ENCODE peak calls at places on chromosomes 12 and 14, in nine cellular contexts. X is HCT116, D is A549, Y is GM23338, O is HepG2, K is GM12878, N is SK-N-SH, F is K562, L is Panc1. R is an unnamed sample.

GRCh38 chr12:32512910-32513309 is 113.6 kb downstream of the FGD4 start:
- DNase-seq in L (no peak), X (no peak), O (no peak), N (no peak), Y (no peak), F (no peak), D (no peak), K (no peak), R (no peak)

GRCh38 chr14:103510311-103511021 is 12.2 kb downstream of the CKB start:
- DNase-seq in L (no peak), X (no peak), Y (peak), D (no peak), K (no peak), N (no peak), O (no peak), F (no peak), R (no peak)

GRCh38 chr14:106069786-106070185 is 543.4 kb downstream of the TMEM121 start:
- DNase-seq in L (no peak), O (no peak), X (no peak), D (no peak), Y (no peak), K (no peak), F (no peak), N (no peak), R (no peak)

GRCh38 chr12:51417826-51418225 is 6.8 kb upstream of the SLC4A8 start:
- DNase-seq in O (no peak), K (no peak), D (no peak), Y (no peak), X (no peak), F (no peak), N (no peak), L (no peak), R (no peak)

GRCh38 chr14:53365516-53366130 is 212.5 kb upstream of the DDHD1 start:
- DNase-seq in O (no peak), D (no peak), X (no peak), Y (no peak), N (no peak), L (no peak), F (no peak), K (no peak), R (no peak)

GRCh38 chr12:88665051-88665450 is 84.8 kb upstream of the KITLG start:
- DNase-seq in O (no peak), N (no peak), L (no peak), K (no peak), Y (no peak), D (no peak), F (no peak), X (no peak), R (no peak)

GRCh38 chr12:58359084-58359483 is 417.7 kb downstream of the ATP23 start:
- DNase-seq in O (no peak), F (no peak), K (no peak), D (no peak), L (no peak), N (peak), Y (no peak), X (no peak), R (no peak)

GRCh38 chr14:104448321-104448720 is 131.2 kb upstream of the C14orf180 start:
- DNase-seq in N (no peak), D (no peak), O (no peak), K (no peak), X (no peak), F (no peak), Y (no peak), L (no peak), R (no peak)

GRCh38 chr14:103185051-103186027 is 62.1 kb downstream of the TNFAIP2 start:
- DNase-seq in D (peak), L (peak), X (peak), K (no peak), N (peak), F (peak), O (peak), Y (peak), R (no peak)

GRCh38 chr14:69259531-69260245 is at the start of gene GALNT16:
- DNase-seq in K (no peak), X (no peak), Y (peak), N (peak), O (no peak), L (no peak), D (peak), F (no peak), R (no peak)

GRCh38 chr12:32697445-32697844 is 18.3 kb downstream of the DNM1L start:
- DNase-seq in K (no peak), F (no peak), X (no peak), O (no peak), D (no peak), N (no peak), Y (no peak), L (no peak), R (no peak)

GRCh38 chr12:106123551-106123991 is 15.2 kb downstream of the NUAK1 start:
- DNase-seq in X (no peak), O (no peak), L (no peak), D (peak), Y (no peak), N (no peak), K (no peak), F (no peak), R (no peak)

GRCh38 chr14:51369814-51370213 is 129.8 kb downstream of the TMX1 start:
- DNase-seq in F (peak), N (no peak), Y (peak), D (peak), L (no peak), X (peak), K (no peak), O (no peak), R (peak)

GRCh38 chr12:106246891-106247730 is 709 bp downstream of the CKAP4 start:
- DNase-seq in X (no peak), D (peak), L (no peak), K (no peak), O (no peak), F (peak), Y (peak), N (peak), R (peak)

GRCh38 chr12:123045678-123046077 is 65.2 kb downstream of the ARL6IP4 start:
- DNase-seq in L (no peak), O (no peak), K (no peak), X (no peak), Y (no peak), D (no peak), N (no peak), F (no peak), R (no peak)

GRCh38 chr12:123723765-123724164 is 11.6 kb downstream of the ATP6V0A2 start:
- DNase-seq in X (no peak), F (no peak), O (no peak), K (no peak), D (no peak), N (no peak), Y (no peak), L (no peak), R (no peak)

GRCh38 chr14:94395900-94396574 is 7.6 kb upstream of the SERPINA1 start:
- DNase-seq in O (peak), N (no peak), D (peak), Y (no peak), F (no peak), L (no peak), X (no peak), K (no peak), R (no peak)

GRCh38 chr14:55333785-55334485 is 62.7 kb downstream of the FBXO34 start:
- DNase-seq in Y (no peak), N (no peak), X (no peak), F (no peak), L (no peak), K (no peak), O (no peak), D (no peak), R (no peak)

GRCh38 chr14:55339770-55340169 is 68.5 kb downstream of the FBXO34 start:
- DNase-seq in K (no peak), F (no peak), D (no peak), Y (peak), L (no peak), O (no peak), X (no peak), N (no peak), R (no peak)

GRCh38 chr14:55336691-55337090 is 65.5 kb downstream of the FBXO34 start:
- DNase-seq in Y (no peak), N (no peak), L (no peak), K (no peak), X (no peak), D (no peak), F (no peak), O (no peak), R (no peak)

GRCh38 chr14:55332654-55333570 is 61.7 kb downstream of the FBXO34 start:
- DNase-seq in D (no peak), K (no peak), Y (no peak), F (peak), O (no peak), N (no peak), L (no peak), X (no peak), R (no peak)

DNA sequence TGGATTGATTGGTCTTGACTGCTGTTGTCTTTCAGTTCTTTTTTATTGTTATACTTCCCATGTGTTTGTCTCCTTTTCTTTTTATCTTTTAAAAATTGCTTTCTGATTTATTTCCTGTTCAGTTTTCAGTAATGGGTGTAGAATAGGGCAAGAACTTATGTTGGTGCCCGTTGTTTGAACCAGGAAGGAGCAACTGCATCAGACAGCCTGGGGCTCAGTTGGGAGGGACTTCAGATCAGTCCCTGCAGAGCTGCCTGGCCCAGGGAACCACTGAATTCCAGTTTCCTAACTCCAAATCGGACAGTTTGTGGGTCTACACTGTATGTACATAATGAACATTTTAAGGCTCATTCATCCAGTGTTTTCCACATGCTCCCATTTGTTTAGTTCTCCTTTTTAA is 64.9 kb downstream of the FBXO34 start:
- DNase-seq in K (no peak), L (no peak), Y (no peak), N (no peak), X (no peak), F (no peak), O (no peak), D (peak), R (no peak)
- TF ChIP-seq REST in K (no peak), L (no peak), Y (no peak), N (no peak), X (no peak), F (no peak), O (no peak), D (no peak), R (no peak)

GRCh38 chr12:18750087-18750486 is 12.2 kb downstream of the CAPZA3 start:
- DNase-seq in O (no peak), Y (peak), F (no peak), K (no peak), L (no peak), D (no peak), X (no peak), N (no peak), R (no peak)
- H3K27ac ChIP-seq in O (no peak), Y (no peak), F (no peak), K (no peak), L (no peak), D (no peak), X (no peak), N (peak), R (no peak)

GRCh38 chr12:94570161-94570560 is 80.2 kb downstream of the TMCC3 start:
- DNase-seq in X (peak), N (no peak), O (no peak), D (no peak), F (no peak), Y (no peak), L (no peak), K (no peak), R (no peak)
- TF ChIP-seq REST in X (no peak), N (no peak), O (no peak), D (no peak), F (no peak), Y (no peak), L (no peak), K (no peak), R (no peak)

GRCh38 chr12:110369992-110370391 is 33.5 kb downstream of the ANAPC7 start:
- DNase-seq in K (no peak), Y (no peak), X (no peak), F (no peak), L (no peak), N (no peak), D (no peak), O (no peak), R (no peak)

GRCh38 chr12:110372056-110372425 is 31.5 kb downstream of the ANAPC7 start:
- DNase-seq in X (no peak), L (no peak), O (no peak), N (no peak), D (no peak), F (no peak), K (no peak), Y (no peak), R (no peak)

GRCh38 chr12:110373025-110373876 is 30.3 kb downstream of the ANAPC7 start:
- DNase-seq in D (no peak), Y (no peak), K (no peak), F (no peak), L (no peak), O (no peak), N (no peak), X (no peak), R (no peak)

GRCh38 chr12:110370732-110371141 is 32.8 kb downstream of the ANAPC7 start:
- DNase-seq in K (no peak), N (no peak), D (no peak), O (no peak), F (no peak), L (no peak), X (no peak), Y (no peak), R (no peak)

DNA sequence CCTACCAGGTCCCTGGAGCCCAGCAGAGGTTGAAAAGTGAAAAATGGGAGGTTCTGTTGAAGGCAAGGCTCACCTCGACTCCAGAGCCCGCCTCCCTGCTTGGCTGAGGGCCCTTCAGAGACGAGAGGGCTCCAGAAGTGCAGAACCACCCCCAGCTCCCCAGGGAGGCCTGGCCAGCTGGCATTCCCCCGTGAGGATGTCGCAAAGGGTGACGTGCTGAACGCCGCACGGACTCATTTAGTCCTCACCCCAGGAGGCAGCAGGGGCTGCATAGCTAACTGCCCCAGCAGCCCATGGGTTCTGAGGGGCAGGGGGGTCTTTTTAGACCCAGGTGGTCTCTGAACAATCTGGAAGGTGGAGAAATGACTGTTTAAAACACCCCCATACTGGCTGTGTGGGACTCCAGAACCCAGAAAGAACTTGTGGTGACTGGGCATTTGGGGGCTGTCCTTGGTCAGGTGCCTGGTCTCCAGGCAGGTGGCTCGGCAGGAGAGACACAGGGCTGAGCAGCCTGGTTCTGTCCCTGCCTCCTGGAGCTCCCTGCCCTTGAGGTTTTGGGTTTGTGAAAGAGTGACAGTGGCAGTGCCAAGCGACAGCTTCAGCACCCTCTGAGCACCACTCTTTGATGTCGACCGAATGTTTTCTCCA is 32.0 kb downstream of the ANAPC7 start:
- DNase-seq in Y (no peak), L (no peak), N (no peak), D (no peak), F (no peak), K (peak), X (no peak), O (no peak), R (no peak)
- H3K27ac ChIP-seq in Y (peak), L (no peak), N (no peak), D (no peak), F (no peak), K (peak), X (no peak), O (no peak), R (no peak)

DNA sequence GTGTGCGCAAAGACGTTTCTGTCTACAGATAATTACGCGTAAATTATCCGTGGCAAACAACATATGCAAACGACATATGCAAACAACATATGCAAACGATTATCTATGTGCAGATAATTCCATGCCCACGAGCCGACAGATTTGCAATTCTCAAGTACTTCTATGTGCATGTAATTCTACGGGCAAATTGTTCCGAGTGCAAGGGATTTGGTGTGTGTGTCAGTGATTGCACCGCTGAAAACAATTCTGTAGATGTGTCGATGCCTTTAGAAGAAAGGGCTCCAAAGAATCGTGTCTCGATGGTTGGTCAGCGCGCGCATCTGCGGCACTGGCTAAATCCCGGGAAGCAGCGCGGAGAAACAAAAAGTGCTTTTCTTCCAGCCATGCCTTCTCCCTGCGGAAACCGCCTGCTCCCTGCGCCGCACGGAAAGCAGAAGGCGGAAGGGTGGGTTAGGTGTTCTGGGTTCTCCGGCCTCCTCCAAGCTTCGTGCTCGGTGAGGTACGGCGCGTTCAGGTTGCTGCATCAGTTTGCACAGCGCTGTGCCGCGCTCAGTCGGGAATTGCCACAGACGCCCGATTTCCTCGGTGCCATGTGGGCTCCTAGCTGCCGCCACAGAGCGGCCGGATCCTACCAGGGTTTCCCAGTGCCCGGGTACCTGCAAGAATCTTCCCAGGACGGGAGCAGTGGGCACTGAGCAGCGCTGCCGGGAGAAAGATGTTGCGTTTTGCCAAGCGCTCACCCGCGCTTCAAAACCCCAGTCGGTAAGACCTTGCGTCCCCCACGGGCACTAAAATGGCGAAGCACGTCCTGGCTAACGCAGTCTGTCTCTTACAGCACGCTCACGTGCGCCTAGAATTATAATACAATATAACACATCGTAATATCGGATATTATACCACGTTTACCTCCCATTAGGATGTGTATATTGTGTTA is 34.8 kb upstream of the TBX5 start:
- DNase-seq in K (no peak), Y (peak), O (no peak), D (no peak), L (no peak), N (no peak), X (no peak), F (no peak), R (no peak)
- TF ChIP-seq REST in K (no peak), Y (no peak), O (no peak), D (no peak), L (no peak), N (no peak), X (no peak), F (no peak), R (no peak)

DNA sequence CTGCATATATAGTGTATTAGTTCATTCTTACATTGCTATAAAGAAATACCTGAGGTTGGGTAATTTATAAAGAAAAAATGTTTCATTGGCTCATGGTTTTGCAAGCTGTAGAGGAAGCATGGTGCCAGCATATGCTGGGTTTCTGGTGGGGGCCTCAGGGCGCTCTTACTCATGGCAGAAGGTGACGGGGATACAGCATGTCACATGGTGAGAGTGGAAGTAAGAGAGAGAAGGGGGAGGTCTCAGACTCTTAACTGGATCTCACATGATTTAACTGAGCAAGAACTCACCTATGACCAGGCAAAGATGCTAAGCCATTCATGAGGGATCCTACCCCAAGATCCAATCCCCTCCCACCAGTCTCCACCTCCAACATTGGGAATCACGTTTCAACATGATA is 15.9 kb upstream of the PAWR start:
- DNase-seq in Y (no peak), D (no peak), K (no peak), X (no peak), L (no peak), N (no peak), O (no peak), F (no peak), R (no peak)
- H3K27ac ChIP-seq in Y (no peak), D (no peak), K (no peak), X (no peak), L (no peak), N (no peak), O (no peak), F (no peak), R (no peak)

GRCh38 chr14:100898935-100899840 is 4.3 kb downstream of the RTL1 start:
- DNase-seq in Y (no peak), K (no peak), X (no peak), O (no peak), D (no peak), L (no peak), N (peak), F (no peak), R (no peak)

GRCh38 chr14:100900837-100901390 is 2.6 kb downstream of the RTL1 start:
- DNase-seq in K (no peak), F (peak), O (peak), N (peak), Y (peak), D (peak), L (no peak), X (peak), R (peak)

GRCh38 chr14:100899841-100900771 is 3.4 kb downstream of the RTL1 start:
- DNase-seq in N (peak), F (peak), D (no peak), X (no peak), Y (peak), K (no peak), O (peak), L (no peak), R (no peak)

GRCh38 chr14:100896369-100897060 is 7.0 kb downstream of the RTL1 start:
- DNase-seq in F (no peak), X (no peak), D (no peak), N (peak), O (no peak), L (no peak), K (no peak), Y (no peak), R (no peak)

DNA sequence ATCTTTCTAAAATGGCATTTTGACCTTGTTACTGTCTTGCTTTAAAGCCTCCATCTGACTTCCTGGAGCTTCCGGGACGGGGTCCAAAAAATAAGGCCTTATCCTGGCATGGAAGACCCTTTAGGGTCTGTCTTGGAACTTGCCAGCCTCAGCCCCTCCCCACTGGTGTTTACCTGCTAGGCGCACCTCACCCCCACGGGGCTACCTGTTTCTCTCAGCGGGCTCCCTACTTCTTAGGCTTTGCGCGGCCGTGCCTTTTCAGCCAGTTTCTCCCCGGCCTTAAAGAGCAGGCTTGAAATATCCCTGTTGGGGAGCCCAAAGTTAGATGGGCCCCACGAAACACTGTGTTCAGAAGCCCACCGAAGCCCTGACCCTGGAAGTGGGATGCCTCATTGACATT is 5.1 kb downstream of the RTL1 start:
- DNase-seq in Y (no peak), N (no peak), X (no peak), L (no peak), K (no peak), F (no peak), O (no peak), D (no peak), R (no peak)
- TF ChIP-seq REST in Y (no peak), N (no peak), X (no peak), L (no peak), K (no peak), F (no peak), O (no peak), D (no peak), R (no peak)

DNA sequence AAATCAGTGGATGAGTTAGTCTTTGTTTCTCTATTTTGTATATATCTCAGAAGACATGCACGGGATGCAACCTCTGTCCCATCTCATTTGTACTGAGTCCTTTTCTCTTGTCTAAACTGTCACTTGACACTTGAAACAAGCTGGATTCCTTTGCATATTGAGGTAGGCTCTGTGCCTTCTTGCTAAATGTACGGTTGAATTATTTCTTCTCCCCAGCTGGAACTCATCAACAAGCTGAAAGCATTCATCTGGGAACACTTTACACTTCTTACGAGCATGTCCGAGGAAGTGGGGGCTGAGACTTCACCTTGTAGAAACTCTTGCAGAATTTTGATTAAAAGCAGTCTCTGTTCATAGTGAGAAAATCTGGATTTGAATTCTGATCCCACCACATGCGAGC is 119.6 kb downstream of the VEZT start:
- DNase-seq in O (no peak), N (no peak), L (no peak), K (no peak), X (no peak), D (no peak), F (no peak), Y (no peak), R (no peak)
- H3K27ac ChIP-seq in O (no peak), N (no peak), L (no peak), K (no peak), X (no peak), D (no peak), F (no peak), Y (no peak), R (no peak)